ENCODE peak calls at places on chromosome 9, in seven cellular contexts. H, A, Q, C, M, J and P are unnamed samples.

GRCh38 chr9:130857864-130858730 is 23.0 kb downstream of the ABL1 start:
- DNase-seq in Q (no peak), A (peak; percentile 85), J (no peak), H (peak; percentile 90), M (no peak), C (peak; percentile 97), P (no peak)

GRCh38 chr9:21028476-21028875 is 3.0 kb downstream of the HACD4 start:
- DNase-seq in H (peak; percentile 41), Q (no peak), C (peak; percentile 69), A (no peak), M (no peak), J (no peak), P (no peak)

GRCh38 chr9:12798066-12798770 is 23.4 kb downstream of the LURAP1L start:
- DNase-seq in H (no peak), A (no peak), Q (no peak), M (no peak), J (no peak), C (no peak), P (no peak)

GRCh38 chr9:75483636-75484035 is 395.3 kb downstream of the OSTF1 start:
- DNase-seq in Q (no peak), A (no peak), H (no peak), M (no peak), J (no peak), C (no peak), P (no peak)

GRCh38 chr9:27566118-27566517 is 7.2 kb downstream of the C9orf72 start:
- DNase-seq in Q (no peak), C (no peak), M (no peak), A (no peak), H (no peak), J (no peak), P (no peak)

GRCh38 chr9:127237801-127238200 is 26.8 kb upstream of the GARNL3 start:
- DNase-seq in M (no peak), C (no peak), A (no peak), Q (no peak), J (no peak), H (no peak), P (peak; percentile 42)

GRCh38 chr9:129580211-129580915 is 40.5 kb downstream of the C9orf50 start:
- DNase-seq in Q (no peak), J (no peak), M (no peak), A (no peak), C (no peak), H (no peak), P (no peak)

GRCh38 chr9:36189978-36190377 is 743 bp upstream of the CLTA start:
- DNase-seq in M (no peak), Q (no peak), J (no peak), A (peak; percentile 69), C (no peak), H (peak; percentile 74), P (peak; percentile 78)

GRCh38 chr9:98867434-98868168 is 60.1 kb downstream of the GALNT12 start:
- DNase-seq in J (no peak), C (peak; percentile 92), M (no peak), H (peak; percentile 88), A (peak; percentile 49), Q (no peak), P (no peak)

GRCh38 chr9:134375011-134375390 is 48.7 kb downstream of the RXRA start:
- DNase-seq in Q (no peak), M (no peak), A (no peak), C (no peak), J (no peak), H (peak; percentile 28), P (peak; percentile 58)

GRCh38 chr9:107907715-107908114 is 418.1 kb upstream of the KLF4 start:
- DNase-seq in H (no peak), C (no peak), A (no peak), M (no peak), J (no peak), Q (no peak), P (no peak)

GRCh38 chr9:109708507-109708945 is 71.5 kb upstream of the PALM2AKAP2 start:
- DNase-seq in C (peak; percentile 28), H (no peak), A (no peak), M (no peak), Q (no peak), J (no peak), P (no peak)

GRCh38 chr9:114910541-114910940 is 19.9 kb downstream of the TNFSF8 start:
- DNase-seq in Q (no peak), J (no peak), M (no peak), A (no peak), C (no peak), H (no peak), P (no peak)

GRCh38 chr9:137542486-137542885 is 7.7 kb downstream of the PNPLA7 start:
- DNase-seq in C (no peak), J (no peak), Q (no peak), H (no peak), M (no peak), A (no peak), P (no peak)

GRCh38 chr9:38350529-38350928 is 42.0 kb upstream of the ALDH1B1 start:
- DNase-seq in C (no peak), J (no peak), A (peak; percentile 63), M (peak; percentile 8), Q (no peak), H (no peak), P (no peak)

GRCh38 chr9:33139421-33140228 is 27.5 kb downstream of the B4GALT1 start:
- DNase-seq in A (no peak), J (no peak), C (peak; percentile 96), Q (no peak), H (peak; percentile 88), M (no peak), P (no peak)

GRCh38 chr9:130745829-130746228 is 52.2 kb downstream of the EXOSC2 start:
- DNase-seq in Q (no peak), A (no peak), M (no peak), J (no peak), H (no peak), C (no peak), P (no peak)

GRCh38 chr9:134648701-134649525 is 7.3 kb downstream of the COL5A1 start:
- DNase-seq in J (no peak), H (peak; percentile 76), Q (no peak), M (no peak), A (no peak), C (peak; percentile 56), P (peak; percentile 60)

GRCh38 chr9:99606955-99607354 is 214.7 kb upstream of the NR4A3 start:
- DNase-seq in Q (no peak), H (no peak), M (no peak), C (no peak), J (no peak), A (no peak), P (no peak)

GRCh38 chr9:35295369-35296036 is 133.7 kb downstream of the UNC13B start:
- DNase-seq in H (no peak), Q (no peak), M (no peak), A (no peak), C (no peak), J (no peak), P (no peak)

GRCh38 chr9:134408939-134409737 is 82.9 kb downstream of the RXRA start:
- DNase-seq in M (no peak), J (no peak), H (no peak), Q (no peak), C (no peak), A (peak; percentile 27), P (peak; percentile 19)

DNA sequence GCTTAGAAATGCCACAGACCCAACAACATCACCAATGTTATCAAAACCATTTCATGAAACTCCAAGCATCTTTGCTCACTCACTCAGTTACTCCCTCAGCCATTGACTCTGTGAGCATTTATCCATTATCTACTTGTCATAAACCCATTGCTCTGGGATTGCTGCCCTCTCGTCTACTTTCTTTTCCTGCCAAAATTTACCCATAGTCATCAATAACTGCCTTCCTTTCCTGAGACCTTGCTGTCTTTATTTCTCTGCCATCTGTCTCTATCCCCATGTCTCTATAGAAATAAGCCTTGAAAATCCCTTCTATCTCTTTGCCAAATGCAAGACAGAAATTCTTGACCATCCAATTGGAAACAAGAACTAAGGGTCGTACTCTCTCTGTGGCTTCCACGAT is 26.4 kb upstream of the PUM3 start:
- DNase-seq in Q (no peak), C (no peak), A (no peak), M (no peak), H (no peak), J (no peak), P (no peak)
- H3K18ac ChIP-seq in Q (no peak overlapping the region), C (no peak overlapping the region), A (no peak overlapping the region), M (no peak overlapping the region), H (no peak overlapping the region), J (no peak overlapping the region), P (no peak overlapping the region)

GRCh38 chr9:122314193-122314592 is 49.5 kb downstream of the MRRF start:
- DNase-seq in H (no peak), J (no peak), M (no peak), C (no peak), Q (no peak), A (no peak), P (no peak)

GRCh38 chr9:122309861-122310260 is 45.2 kb downstream of the MRRF start:
- DNase-seq in J (no peak), M (no peak), C (peak; percentile 39), A (no peak), Q (no peak), H (peak; percentile 27), P (no peak)

GRCh38 chr9:122320346-122320995 is 50.4 kb upstream of the PTGS1 start:
- DNase-seq in Q (no peak), H (no peak), A (no peak), C (no peak), J (no peak), M (no peak), P (no peak)

GRCh38 chr9:122318284-122318683 is 52.5 kb upstream of the PTGS1 start:
- DNase-seq in Q (no peak), J (no peak), M (no peak), C (no peak), A (no peak), H (no peak), P (no peak)

DNA sequence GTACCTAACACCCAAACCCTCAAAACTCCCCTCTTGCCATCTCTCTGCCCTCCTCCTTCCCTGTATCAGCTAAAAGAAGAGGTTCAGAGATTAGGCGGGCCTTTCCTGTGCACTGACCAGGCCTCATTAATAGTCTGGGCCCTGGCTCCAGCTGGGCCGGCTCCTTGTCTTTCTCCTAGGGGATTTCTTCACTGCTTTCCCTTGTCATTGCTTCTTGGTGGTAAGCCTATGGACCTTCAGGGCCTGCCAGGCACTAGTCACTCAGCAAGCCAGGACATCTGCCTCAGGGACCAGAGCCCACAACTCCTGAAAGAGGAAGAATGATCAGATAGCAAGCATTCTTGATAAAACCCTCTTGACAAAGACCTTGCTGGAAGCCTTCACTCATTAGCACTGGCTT is 50.9 kb downstream of the MRRF start:
- DNase-seq in J (no peak), C (no peak), Q (no peak), A (peak; percentile 54), H (no peak), M (no peak), P (no peak)
- H3K23ac ChIP-seq in J (no peak overlapping the region), C (no peak overlapping the region), Q (no peak overlapping the region), A (no peak overlapping the region), H (no peak overlapping the region), M (no peak overlapping the region), P (no peak overlapping the region)

DNA sequence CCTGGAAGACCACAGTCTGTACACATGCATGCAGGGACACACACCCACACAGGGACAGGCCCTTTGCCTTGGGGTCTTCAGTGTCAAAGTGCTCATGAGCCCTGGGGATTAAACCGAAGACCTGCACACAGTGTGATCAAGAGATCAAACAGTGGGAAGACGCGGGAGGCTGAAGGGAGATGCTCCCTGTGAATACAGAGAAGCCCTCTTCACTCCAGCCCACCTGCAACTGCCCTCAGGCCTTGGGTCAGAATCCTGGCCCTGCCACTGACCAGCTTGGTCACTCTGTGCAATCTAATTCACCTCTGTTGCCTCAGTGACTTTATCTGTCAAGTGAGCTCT is 2.9 kb downstream of the RALGDS start:
- DNase-seq in A (no peak), C (no peak), J (no peak), H (no peak), Q (no peak), M (no peak), P (no peak)
- H3K4me1 ChIP-seq in A (no peaks in the 10 kb centered on the region), C (peaks cover 35% of the 10 kb centered on the region), J (no peaks in the 10 kb centered on the region), H (peaks cover 81% of the 10 kb centered on the region), Q (peaks cover 55% of the 10 kb centered on the region), M (peaks cover 3% of the 10 kb centered on the region), P (peaks cover 33% of the 10 kb centered on the region)

GRCh38 chr9:91924090-91924489 is 25.9 kb downstream of the ROR2 start:
- DNase-seq in J (no peak), M (no peak), A (no peak), Q (no peak), H (no peak), C (no peak), P (no peak)
- H3K18ac ChIP-seq in J (no peak overlapping the region), M (no peak overlapping the region), A (no peak overlapping the region), Q (peak overlapping the region; percentile 74), H (no peak overlapping the region), C (no peak overlapping the region), P (no peak overlapping the region)